ENCODE peak calls at places on chromosomes 2 and 18, in five cellular contexts. J is GM23248; S is effector memory CD4-positive, alpha-beta T cell; L is transverse colon; D is MM.1S. I is an unnamed sample. For H3K4me1, the result is how much of the 10 kb centered on the place peaks cover.

GRCh38 chr2:190695739-190696138 is 46.9 kb downstream of the NAB1 start:
- DNase-seq in S (no peak), J (peak), D (no peak), L (no peak), I (no peak)

GRCh38 chr2:163602196-163602595 is 133.6 kb downstream of the FIGN start:
- DNase-seq in D (no peak), L (no peak), S (no peak), J (no peak), I (no peak)

GRCh38 chr2:127630409-127631183 is 15.4 kb upstream of the GPR17 start:
- DNase-seq in J (no peak), S (no peak), D (no peak), L (no peak), I (no peak)

GRCh38 chr2:119476301-119477117 is 44.9 kb downstream of the TMEM37 start:
- DNase-seq in D (peak), S (no peak), L (peak), J (peak), I (no peak)

GRCh38 chr18:55317832-55318231 is 270.2 kb downstream of the TCF4 start:
- DNase-seq in S (no peak), L (no peak), D (peak), J (peak), I (no peak)

GRCh38 chr2:28662468-28663095 is 89.0 kb upstream of the PPP1CB start:
- DNase-seq in D (no peak), L (peak), J (peak), S (no peak), I (no peak)

GRCh38 chr2:190334479-190335224 is 8.7 kb upstream of the INPP1 start:
- DNase-seq in J (no peak), S (no peak), D (no peak), L (no peak), I (no peak)

GRCh38 chr18:2780750-2781149 is 66.1 kb upstream of the EMILIN2 start:
- DNase-seq in D (no peak), L (no peak), S (no peak), J (no peak), I (no peak)

GRCh38 chr2:165839610-165840009 is 45.6 kb upstream of the GALNT3 start:
- DNase-seq in J (peak), L (no peak), D (no peak), S (no peak), I (no peak)

GRCh38 chr18:23933407-23933806 is 81.1 kb upstream of the TTC39C start:
- DNase-seq in J (peak), L (no peak), D (no peak), S (no peak), I (no peak)

GRCh38 chr2:63614983-63615945 is 26.5 kb downstream of the MDH1 start:
- DNase-seq in L (no peak), D (no peak), J (peak), S (no peak), I (no peak)

GRCh38 chr2:189179607-189179979 is at the start of gene COL5A2:
- DNase-seq in D (no peak), L (peak), S (no peak), J (peak), I (no peak)

GRCh38 chr18:59681521-59682004 is 15.7 kb downstream of the CCBE1 start:
- DNase-seq in D (no peak), L (no peak), J (no peak), S (no peak), I (no peak)

GRCh38 chr2:39522518-39522877 is 85.4 kb upstream of the MAP4K3 start:
- DNase-seq in J (no peak), S (no peak), D (no peak), L (no peak), I (no peak)

GRCh38 chr18:8742382-8743361 is 37.3 kb downstream of the MTCL1 start:
- DNase-seq in S (peak), L (no peak), D (peak), J (peak), I (peak)

GRCh38 chr18:67421666-67422065 is 94.9 kb downstream of the DSEL start:
- DNase-seq in L (no peak), D (no peak), S (no peak), J (no peak), I (no peak)

GRCh38 chr18:59696311-59697235 is 650 bp downstream of the CCBE1 start:
- DNase-seq in S (no peak), J (peak), L (peak), D (no peak), I (no peak)

GRCh38 chr2:189327879-189328351 is 113.4 kb upstream of the WDR75 start:
- DNase-seq in S (no peak), J (peak), D (no peak), L (no peak), I (no peak)

GRCh38 chr18:45828917-45829811 is 3.7 kb downstream of the SIGLEC15 start:
- DNase-seq in L (no peak), S (no peak), D (no peak), J (no peak), I (no peak)

GRCh38 chr18:45834303-45834702 is 8.8 kb downstream of the SIGLEC15 start:
- DNase-seq in D (no peak), S (no peak), L (no peak), J (no peak), I (no peak)

GRCh38 chr18:45830917-45831316 is 5.4 kb downstream of the SIGLEC15 start:
- DNase-seq in D (no peak), L (no peak), J (no peak), S (no peak), I (no peak)

GRCh38 chr18:45825258-45825744 is at the start of gene SIGLEC15:
- DNase-seq in J (no peak), S (no peak), D (no peak), L (no peak), I (no peak)

GRCh38 chr18:45829896-45830295 is 4.4 kb downstream of the SIGLEC15 start:
- DNase-seq in D (no peak), J (no peak), S (no peak), L (no peak), I (no peak)
- H3K4me1 ChIP-seq in D (under half), J (under half), S (under half), L (under half), I (under half)

GRCh38 chr2:201313362-201313761 is 43.8 kb downstream of the FLACC1 start:
- DNase-seq in S (no peak), J (no peak), L (peak), D (no peak), I (no peak)

DNA sequence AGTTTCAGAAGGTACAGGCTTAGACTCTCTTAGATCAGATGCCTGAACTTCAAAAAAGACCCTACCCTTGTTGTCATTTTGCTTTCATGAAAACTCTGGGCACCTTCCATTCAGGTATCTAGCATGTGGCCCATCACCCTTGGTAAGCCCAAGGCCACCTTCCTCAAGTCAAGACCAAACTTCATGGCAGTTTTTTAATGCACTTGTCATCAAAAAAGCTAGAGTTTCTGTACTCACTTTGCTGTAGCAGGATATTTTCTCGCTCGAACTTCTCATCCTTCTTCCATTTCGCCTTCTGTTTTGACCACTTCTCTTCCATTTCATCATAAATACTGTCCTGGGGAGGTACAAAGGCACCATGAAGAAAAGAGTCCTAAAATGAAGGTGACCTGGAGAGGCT is 48.2 kb downstream of the FLACC1 start:
- DNase-seq in L (no peak), D (no peak), J (no peak), S (no peak), I (no peak)
- H3K27ac ChIP-seq in L (no peak), D (no peak), J (no peak), S (no peak), I (no peak)

DNA sequence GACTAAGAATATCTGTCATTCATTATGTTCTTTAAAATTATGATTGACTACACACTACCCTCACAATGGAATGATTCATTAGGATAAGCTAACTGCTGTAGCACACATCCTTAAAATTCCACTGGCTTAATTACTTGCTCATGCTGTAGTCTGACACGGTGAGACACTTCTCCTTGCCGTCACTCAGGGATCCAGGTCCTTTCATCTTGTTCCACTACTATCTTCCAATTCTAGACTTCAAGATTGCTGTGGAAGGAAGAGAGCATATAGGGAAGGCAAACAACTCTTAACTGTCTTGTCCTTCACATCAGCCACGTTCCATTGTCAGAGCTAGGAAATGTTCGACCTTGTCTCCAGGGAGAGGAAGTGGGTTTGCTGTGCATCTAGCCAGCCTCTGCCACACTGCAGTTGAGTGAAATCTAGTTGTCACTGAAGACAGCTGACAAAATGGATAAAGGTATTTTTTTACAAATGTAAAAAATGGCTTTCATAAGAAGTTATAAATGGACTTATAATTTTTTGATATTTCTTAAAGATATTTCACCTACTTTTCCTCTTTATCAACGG is 30.1 kb downstream of the GREB1L start:
- DNase-seq in L (no peak), J (no peak), D (no peak), S (no peak), I (no peak)
- H3K4me3 ChIP-seq in L (no peak), J (no peak), D (no peak), S (no peak), I (no peak)

GRCh38 chr2:109301746-109302145 is 172.7 kb downstream of the SH3RF3 start:
- DNase-seq in D (no peak), J (no peak), S (no peak), L (no peak), I (no peak)
- H3K4me1 ChIP-seq in D (under half), J (under half), S (under half), L (under half), I (under half)

DNA sequence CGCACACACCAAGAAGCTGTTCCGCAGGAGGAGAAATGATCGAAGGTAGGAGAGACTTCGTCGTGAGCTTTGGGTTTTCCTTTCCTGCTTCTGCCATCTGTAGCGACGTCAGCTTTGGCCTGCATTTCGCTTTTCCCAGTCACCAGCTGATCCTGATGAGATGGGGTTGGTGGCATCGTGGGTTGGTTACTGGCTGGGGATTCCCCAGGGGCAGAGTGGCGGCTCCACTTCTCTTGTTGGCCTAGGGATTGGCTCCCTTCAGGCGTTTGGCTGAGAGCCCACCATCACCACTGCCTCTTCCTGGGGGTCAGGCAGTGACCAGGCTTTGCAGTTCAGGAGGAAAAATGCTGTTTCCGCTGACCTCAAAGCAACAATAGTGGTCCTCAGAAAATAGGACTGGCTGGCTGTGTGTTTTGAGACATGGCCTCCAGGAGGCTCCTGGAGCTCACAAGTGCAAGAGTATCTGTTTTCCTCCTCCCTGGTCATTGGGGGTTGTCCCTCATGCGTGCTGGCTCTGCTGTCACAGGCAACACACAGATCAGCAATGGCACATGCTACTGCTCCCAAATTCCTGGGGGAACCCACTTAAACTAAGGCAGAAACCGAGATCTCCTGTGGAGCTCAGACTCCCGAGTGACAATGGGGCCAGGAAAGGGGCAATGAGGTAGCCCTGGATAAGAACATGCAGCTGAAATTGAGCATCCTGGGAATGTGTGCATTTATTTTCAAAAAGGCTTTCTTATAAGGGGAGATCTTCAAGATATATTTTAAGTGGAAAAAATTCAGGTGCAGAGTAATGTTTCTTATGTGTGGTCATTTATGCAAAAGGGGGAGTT is 173.0 kb downstream of the CTIF start:
- DNase-seq in J (peak), S (no peak), D (peak), L (peak), I (peak)
- H3K27ac ChIP-seq in J (no peak), S (no peak), D (no peak), L (no peak), I (no peak)

GRCh38 chr2:197256021-197256420 is 54.6 kb downstream of the ANKRD44 start:
- DNase-seq in J (no peak), S (no peak), D (no peak), L (no peak), I (no peak)
- H3K4me3 ChIP-seq in J (peak), S (peak), D (peak), L (peak), I (no peak)

GRCh38 chr2:54579061-54579681 is 123.0 kb downstream of the SPTBN1 start:
- DNase-seq in J (no peak), L (no peak), S (no peak), D (no peak), I (no peak)

GRCh38 chr2:54577944-54578667 is 122.0 kb downstream of the SPTBN1 start:
- DNase-seq in S (no peak), L (no peak), D (no peak), J (no peak), I (no peak)

GRCh38 chr2:54578668-54579045 is 122.5 kb downstream of the SPTBN1 start:
- DNase-seq in D (no peak), S (no peak), L (no peak), J (no peak), I (no peak)

GRCh38 chr2:54575379-54575888 is 119.3 kb downstream of the SPTBN1 start:
- DNase-seq in S (no peak), L (no peak), D (no peak), J (peak), I (no peak)

GRCh38 chr2:54577035-54577434 is 120.9 kb downstream of the SPTBN1 start:
- DNase-seq in D (no peak), J (no peak), S (no peak), L (no peak), I (no peak)
- H3K4me1 ChIP-seq in D (half or more), J (under half), S (half or more), L (half or more), I (half or more)

GRCh38 chr2:203021986-203022385 is 7.3 kb downstream of the NBEAL1 start:
- DNase-seq in L (no peak), D (no peak), S (no peak), J (peak), I (no peak)
- H3K27ac ChIP-seq in L (no peak), D (no peak), S (no peak), J (peak), I (no peak)